ENCODE peak calls at places on chromosomes 11 and 22, in five cellular contexts. G, T, O, P and L are unnamed samples.

GRCh38 chr11:70860855-70861254 is 391.5 kb downstream of the SHANK2 start:
- DNase-seq in G (peak), T (no peak), O (no peak), P (no peak), L (no peak)

GRCh38 chr11:111081021-111081511 is 164.5 kb upstream of the POU2AF2 start:
- DNase-seq in G (no peak), T (no peak), O (no peak), P (no peak), L (no peak)

GRCh38 chr22:49825436-49825835 is 2.2 kb downstream of the BRD1 start:
- DNase-seq in G (no peak), T (peak), O (no peak), P (no peak), L (no peak)

GRCh38 chr11:119438599-119438998 is 15.6 kb upstream of the THY1 start:
- DNase-seq in G (no peak), T (no peak), O (no peak), P (no peak), L (no peak)

GRCh38 chr11:2926611-2927492 is 2.4 kb downstream of the PHLDA2 start:
- DNase-seq in G (no peak), T (no peak), O (peak), P (no peak), L (no peak)

GRCh38 chr11:76598426-76598839 is 72.1 kb downstream of the LRRC32 start:
- DNase-seq in G (peak), T (peak), O (no peak), P (peak), L (no peak)

GRCh38 chr11:70669871-70670683 is 271.7 kb downstream of the CTTN start:
- DNase-seq in G (no peak), T (no peak), O (no peak), P (no peak), L (no peak)

GRCh38 chr11:106304274-106304673 is 226.8 kb downstream of the AASDHPPT start:
- DNase-seq in G (no peak), T (no peak), O (no peak), P (no peak), L (peak)

GRCh38 chr11:2814751-2815150 is 70.8 kb downstream of the CDKN1C start:
- DNase-seq in G (no peak), T (no peak), O (peak), P (no peak), L (no peak)

GRCh38 chr11:47010192-47010591 is 73.6 kb downstream of the CSTPP1 start:
- DNase-seq in G (no peak), T (no peak), O (no peak), P (no peak), L (no peak)

GRCh38 chr11:69166186-69167115 is 10.7 kb downstream of the SMIM38 start:
- DNase-seq in G (peak), T (peak), O (no peak), P (no peak), L (peak)

GRCh38 chr22:44405661-44406060 is 92.4 kb downstream of the RTL6 start:
- DNase-seq in G (no peak), T (no peak), O (peak), P (no peak), L (no peak)

GRCh38 chr11:7582338-7582985 is 68.7 kb downstream of the PPFIBP2 start:
- DNase-seq in G (no peak), T (no peak), O (no peak), P (peak), L (no peak)

GRCh38 chr11:76601272-76601671 is 69.3 kb downstream of the LRRC32 start:
- DNase-seq in G (no peak), T (no peak), O (no peak), P (peak), L (no peak)

GRCh38 chr11:33000181-33000580 is 15.5 kb upstream of the DEPDC7 start:
- DNase-seq in G (no peak), T (peak), O (no peak), P (no peak), L (peak)

GRCh38 chr11:6249822-6250555 is 9.6 kb upstream of the CCKBR start:
- DNase-seq in G (no peak), T (peak), O (no peak), P (peak), L (peak)

GRCh38 chr22:17842386-17842785 is 68.1 kb upstream of the BID start:
- DNase-seq in G (no peak), T (no peak), O (no peak), P (peak), L (no peak)

GRCh38 chr11:101870510-101870909 is 44.3 kb upstream of the CEP126 start:
- DNase-seq in G (no peak), T (peak), O (no peak), P (no peak), L (no peak)

GRCh38 chr11:47577460-47578041 is 1.2 kb downstream of the KBTBD4 start:
- DNase-seq in G (no peak), T (no peak), O (no peak), P (no peak), L (no peak)

GRCh38 chr11:102573851-102574250 is 43.3 kb upstream of the MMP7 start:
- DNase-seq in G (no peak), T (no peak), O (no peak), P (no peak), L (no peak)

GRCh38 chr11:118691926-118692830 is 12.7 kb upstream of the TREH start:
- DNase-seq in G (no peak), T (no peak), O (no peak), P (no peak), L (no peak)

GRCh38 chr11:33735426-33736147 is 636 bp downstream of the CD59 start:
- DNase-seq in G (peak), T (peak), O (peak), P (peak), L (no peak)

GRCh38 chr11:71173709-71174108 is 78.7 kb downstream of the SHANK2 start:
- DNase-seq in G (no peak), T (no peak), O (peak), P (no peak), L (no peak)

GRCh38 chr22:24400037-24400725 is 27.2 kb upstream of the ADORA2A start:
- DNase-seq in G (no peak), T (no peak), O (no peak), P (no peak), L (no peak)
- H3K4me3 ChIP-seq in G (no peak), T (no peak), O (no peak), P (no peak), L (no peak)

DNA sequence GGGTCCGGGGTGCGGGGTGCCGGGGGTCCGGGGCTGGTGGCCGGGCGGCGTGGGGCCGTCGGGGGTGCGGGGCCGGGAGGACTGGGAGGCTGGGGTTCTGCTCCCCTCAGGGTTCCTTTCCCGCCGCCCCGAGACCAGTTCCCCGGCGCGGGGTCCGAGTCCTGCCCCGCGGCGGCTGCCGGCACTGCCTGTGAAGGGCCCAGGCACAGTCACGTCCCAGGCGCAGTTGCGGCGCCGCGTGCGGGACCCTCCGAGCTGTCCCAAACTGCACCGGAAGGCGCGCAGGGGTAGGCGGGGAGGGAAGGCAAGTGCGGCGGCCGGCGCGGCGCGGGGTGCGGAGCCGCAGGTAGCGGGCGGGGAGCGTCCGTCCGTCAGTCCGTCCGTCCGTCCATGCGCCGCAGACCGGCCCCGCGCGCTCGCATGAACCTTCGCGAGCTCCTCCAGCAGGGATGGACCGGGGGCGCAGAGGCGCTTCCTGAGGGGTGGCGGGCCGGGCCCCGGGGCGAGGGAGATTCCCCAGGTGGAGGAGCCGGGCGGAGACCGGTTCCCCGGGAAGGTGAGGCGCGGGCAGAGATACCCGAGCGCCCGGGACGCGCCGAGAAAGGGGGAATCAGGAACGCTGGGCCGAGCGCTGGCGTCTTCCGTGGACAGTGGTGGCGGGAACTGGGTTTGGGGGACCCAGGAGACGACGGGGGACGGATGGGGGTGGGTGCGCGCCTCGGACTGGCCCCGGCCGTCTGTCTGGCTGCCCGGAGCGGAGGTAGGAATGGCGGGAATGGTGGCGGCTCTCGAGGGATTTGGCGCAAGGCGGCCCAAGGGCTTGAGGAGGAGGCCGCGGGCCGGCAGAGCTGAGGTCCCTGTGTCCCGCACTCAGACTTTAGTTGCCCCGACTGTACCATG is 3.1 kb upstream of the ADORA2A start:
- DNase-seq in G (peak), T (no peak), O (peak), P (no peak), L (no peak)
- TF ChIP-seq CTCF in G (no peak), T (no peak), O (no peak), P (no peak), L (no peak)

GRCh38 chr22:19850482-19851109 is 4.1 kb downstream of the GNB1L start:
- DNase-seq in G (no peak), T (no peak), O (peak), P (no peak), L (no peak)

GRCh38 chr22:19851291-19852176 is 3.1 kb downstream of the GNB1L start:
- DNase-seq in G (no peak), T (no peak), O (peak), P (no peak), L (no peak)

GRCh38 chr22:19848298-19849224 is 6.1 kb downstream of the GNB1L start:
- DNase-seq in G (no peak), T (peak), O (peak), P (no peak), L (no peak)

GRCh38 chr22:19852177-19852781 is 2.4 kb downstream of the GNB1L start:
- DNase-seq in G (no peak), T (no peak), O (peak), P (no peak), L (no peak)

DNA sequence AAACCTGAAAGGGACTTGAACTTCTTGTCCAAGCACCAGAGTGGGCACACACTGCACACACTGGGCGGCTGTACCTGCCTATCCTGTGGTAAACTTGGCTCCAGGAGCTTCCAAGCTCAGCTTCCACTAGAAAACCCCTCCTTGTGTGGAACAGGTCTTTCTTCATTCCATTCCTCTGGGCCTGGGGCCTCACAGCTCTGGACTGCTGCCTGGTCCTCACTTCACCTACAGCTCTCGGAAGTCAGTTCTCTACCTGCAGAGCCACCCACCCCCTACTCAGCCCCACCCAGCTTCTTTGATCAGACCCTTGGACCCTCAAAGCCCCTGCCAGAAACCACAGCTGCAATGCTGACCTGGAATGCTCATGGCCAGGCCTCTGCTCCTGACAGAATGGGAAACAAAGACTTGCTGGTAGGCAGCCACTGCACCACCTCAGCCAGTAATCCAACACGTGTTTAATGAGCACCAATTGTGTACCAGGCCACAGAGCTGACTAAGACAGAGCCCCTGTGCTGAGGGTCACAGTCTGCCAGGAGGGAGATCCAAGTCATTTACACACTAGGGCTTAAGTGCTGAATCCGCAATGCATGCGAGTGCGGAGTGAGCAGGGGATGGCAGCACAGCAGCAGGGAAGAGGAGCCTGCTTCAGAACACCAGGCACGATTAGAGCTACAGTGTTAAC is 4.7 kb downstream of the GNB1L start:
- DNase-seq in G (no peak), T (no peak), O (peak), P (no peak), L (no peak)
- H3K4me3 ChIP-seq in G (no peak), T (no peak), O (no peak), P (no peak), L (no peak)

GRCh38 chr11:128757886-128758612 is 64.2 kb downstream of the FLI1 start:
- DNase-seq in G (no peak), T (no peak), O (no peak), P (no peak), L (no peak)
- TF ChIP-seq CTCF in G (peak), T (no peak), O (no peak), P (no peak), L (no peak)

GRCh38 chr22:20109411-20110358 is 6.2 kb upstream of the RANBP1 start:
- DNase-seq in G (no peak), T (no peak), O (peak), P (no peak), L (no peak)
- H3K4me3 ChIP-seq in G (no peak), T (no peak), O (no peak), P (no peak), L (no peak)

GRCh38 chr22:32607086-32607485 is 132.5 kb downstream of the FBXO7 start:
- DNase-seq in G (peak), T (no peak), O (no peak), P (no peak), L (no peak)
- TF ChIP-seq CTCF in G (peak), T (no peak), O (no peak), P (no peak), L (no peak)